ENCODE peak calls at places on chromosomes 6 and 20, in nine cellular contexts. One of them, this sample, is unnamed.

GRCh38 chr6:2020909-2021308 is 224.5 kb downstream of the GMDS start:
- DNase-seq in heart left ventricle: no peak
- DNase-seq in nephron progenitor cell: no peak
- DNase-seq in RCC 7860: no peak
- DNase-seq in T-helper 2 cell: no peak
- DNase-seq in SK-N-DZ: no peak
- DNase-seq in fibroblast of the aortic adventitia: peak
- DNase-seq in psoas muscle: no peak
- DNase-seq in T-helper 17 cell: no peak
- DNase-seq in this sample: no peak

GRCh38 chr6:50706575-50706974 is 6.8 kb upstream of the TFAP2D start:
- DNase-seq in T-helper 2 cell: no peak
- DNase-seq in SK-N-DZ: no peak
- DNase-seq in heart left ventricle: no peak
- DNase-seq in psoas muscle: no peak
- DNase-seq in RCC 7860: no peak
- DNase-seq in nephron progenitor cell: no peak
- DNase-seq in T-helper 17 cell: no peak
- DNase-seq in fibroblast of the aortic adventitia: no peak
- DNase-seq in this sample: no peak

GRCh38 chr6:140494321-140495085 is 1120.1 kb upstream of the CITED2 start:
- DNase-seq in fibroblast of the aortic adventitia: no peak
- DNase-seq in T-helper 17 cell: no peak
- DNase-seq in SK-N-DZ: no peak
- DNase-seq in RCC 7860: no peak
- DNase-seq in T-helper 2 cell: no peak
- DNase-seq in nephron progenitor cell: no peak
- DNase-seq in psoas muscle: no peak
- DNase-seq in heart left ventricle: no peak
- DNase-seq in this sample: no peak

GRCh38 chr20:2619961-2620595 is 32.4 kb upstream of the NOP56 start:
- DNase-seq in SK-N-DZ: no peak
- DNase-seq in T-helper 17 cell: no peak
- DNase-seq in psoas muscle: no peak
- DNase-seq in RCC 7860: peak
- DNase-seq in fibroblast of the aortic adventitia: peak
- DNase-seq in nephron progenitor cell: no peak
- DNase-seq in heart left ventricle: no peak
- DNase-seq in T-helper 2 cell: no peak
- DNase-seq in this sample: no peak

GRCh38 chr6:118542184-118542952 is 5.7 kb upstream of the PLN start:
- DNase-seq in nephron progenitor cell: no peak
- DNase-seq in RCC 7860: no peak
- DNase-seq in T-helper 17 cell: no peak
- DNase-seq in fibroblast of the aortic adventitia: peak
- DNase-seq in psoas muscle: no peak
- DNase-seq in heart left ventricle: no peak
- DNase-seq in T-helper 2 cell: no peak
- DNase-seq in SK-N-DZ: no peak
- DNase-seq in this sample: no peak

GRCh38 chr6:132401941-132402275 is 633 bp upstream of the MOXD1 start:
- DNase-seq in heart left ventricle: no peak
- DNase-seq in nephron progenitor cell: no peak
- DNase-seq in T-helper 2 cell: no peak
- DNase-seq in fibroblast of the aortic adventitia: no peak
- DNase-seq in SK-N-DZ: no peak
- DNase-seq in psoas muscle: no peak
- DNase-seq in T-helper 17 cell: no peak
- DNase-seq in RCC 7860: no peak
- DNase-seq in this sample: no peak

GRCh38 chr6:47130086-47130485 is 88.0 kb upstream of the ADGRF1 start:
- DNase-seq in nephron progenitor cell: no peak
- DNase-seq in fibroblast of the aortic adventitia: no peak
- DNase-seq in RCC 7860: no peak
- DNase-seq in T-helper 2 cell: no peak
- DNase-seq in SK-N-DZ: no peak
- DNase-seq in psoas muscle: no peak
- DNase-seq in T-helper 17 cell: no peak
- DNase-seq in heart left ventricle: no peak
- DNase-seq in this sample: no peak

GRCh38 chr6:71902261-71902660 is 15.9 kb downstream of the RIMS1 start:
- DNase-seq in RCC 7860: no peak
- DNase-seq in T-helper 2 cell: no peak
- DNase-seq in nephron progenitor cell: no peak
- DNase-seq in fibroblast of the aortic adventitia: no peak
- DNase-seq in heart left ventricle: no peak
- DNase-seq in T-helper 17 cell: no peak
- DNase-seq in psoas muscle: no peak
- DNase-seq in SK-N-DZ: no peak
- DNase-seq in this sample: no peak

GRCh38 chr6:14665827-14666724 is 548.5 kb downstream of the CD83 start:
- DNase-seq in fibroblast of the aortic adventitia: peak
- DNase-seq in T-helper 17 cell: no peak
- DNase-seq in psoas muscle: peak
- DNase-seq in nephron progenitor cell: no peak
- DNase-seq in heart left ventricle: no peak
- DNase-seq in T-helper 2 cell: peak
- DNase-seq in RCC 7860: peak
- DNase-seq in SK-N-DZ: no peak
- DNase-seq in this sample: no peak

GRCh38 chr6:52423971-52424381 is 3.8 kb downstream of the EFHC1 start:
- DNase-seq in nephron progenitor cell: no peak
- DNase-seq in T-helper 2 cell: no peak
- DNase-seq in psoas muscle: peak
- DNase-seq in T-helper 17 cell: no peak
- DNase-seq in SK-N-DZ: no peak
- DNase-seq in fibroblast of the aortic adventitia: peak
- DNase-seq in RCC 7860: peak
- DNase-seq in heart left ventricle: peak
- DNase-seq in this sample: no peak

GRCh38 chr6:354631-355280 is 36.8 kb upstream of the IRF4 start:
- DNase-seq in nephron progenitor cell: no peak
- DNase-seq in psoas muscle: no peak
- DNase-seq in T-helper 17 cell: no peak
- DNase-seq in heart left ventricle: no peak
- DNase-seq in fibroblast of the aortic adventitia: no peak
- DNase-seq in T-helper 2 cell: no peak
- DNase-seq in SK-N-DZ: no peak
- DNase-seq in RCC 7860: no peak
- DNase-seq in this sample: no peak

GRCh38 chr6:29850011-29850553 is 22.5 kb downstream of the HLA-G start:
- DNase-seq in RCC 7860: no peak
- DNase-seq in T-helper 17 cell: no peak
- DNase-seq in nephron progenitor cell: no peak
- DNase-seq in T-helper 2 cell: no peak
- DNase-seq in heart left ventricle: no peak
- DNase-seq in SK-N-DZ: no peak
- DNase-seq in psoas muscle: peak
- DNase-seq in fibroblast of the aortic adventitia: peak
- DNase-seq in this sample: no peak

GRCh38 chr6:1310628-1311399 is 1.1 kb upstream of the FOXQ1 start:
- DNase-seq in heart left ventricle: no peak
- DNase-seq in SK-N-DZ: no peak
- DNase-seq in fibroblast of the aortic adventitia: no peak
- DNase-seq in nephron progenitor cell: peak
- DNase-seq in RCC 7860: no peak
- DNase-seq in T-helper 2 cell: no peak
- DNase-seq in psoas muscle: no peak
- DNase-seq in T-helper 17 cell: no peak
- DNase-seq in this sample: no peak

GRCh38 chr6:3026811-3027626 is 27.3 kb downstream of the NQO2 start:
- DNase-seq in T-helper 2 cell: no peak
- DNase-seq in T-helper 17 cell: peak
- DNase-seq in psoas muscle: no peak
- DNase-seq in fibroblast of the aortic adventitia: peak
- DNase-seq in nephron progenitor cell: no peak
- DNase-seq in RCC 7860: no peak
- DNase-seq in heart left ventricle: no peak
- DNase-seq in SK-N-DZ: no peak
- DNase-seq in this sample: no peak

GRCh38 chr6:42359021-42359420 is 92.7 kb downstream of the TRERF1 start:
- DNase-seq in nephron progenitor cell: no peak
- DNase-seq in T-helper 2 cell: no peak
- DNase-seq in heart left ventricle: no peak
- DNase-seq in T-helper 17 cell: no peak
- DNase-seq in RCC 7860: no peak
- DNase-seq in fibroblast of the aortic adventitia: no peak
- DNase-seq in SK-N-DZ: no peak
- DNase-seq in psoas muscle: no peak
- DNase-seq in this sample: no peak

GRCh38 chr20:57998276-57998675 is 230.2 kb downstream of the ANKRD60 start:
- DNase-seq in RCC 7860: no peak
- DNase-seq in psoas muscle: no peak
- DNase-seq in fibroblast of the aortic adventitia: no peak
- DNase-seq in heart left ventricle: no peak
- DNase-seq in nephron progenitor cell: no peak
- DNase-seq in SK-N-DZ: no peak
- DNase-seq in T-helper 2 cell: no peak
- DNase-seq in T-helper 17 cell: no peak
- DNase-seq in this sample: no peak

GRCh38 chr6:45991189-45991588 is 24.5 kb downstream of the CLIC5 start:
- DNase-seq in T-helper 17 cell: no peak
- DNase-seq in nephron progenitor cell: no peak
- DNase-seq in SK-N-DZ: no peak
- DNase-seq in RCC 7860: no peak
- DNase-seq in fibroblast of the aortic adventitia: no peak
- DNase-seq in psoas muscle: no peak
- DNase-seq in heart left ventricle: no peak
- DNase-seq in T-helper 2 cell: no peak
- DNase-seq in this sample: no peak

GRCh38 chr6:282177-282866 is 10.0 kb upstream of the DUSP22 start:
- DNase-seq in heart left ventricle: no peak
- DNase-seq in fibroblast of the aortic adventitia: no peak
- DNase-seq in T-helper 2 cell: no peak
- DNase-seq in T-helper 17 cell: no peak
- DNase-seq in RCC 7860: no peak
- DNase-seq in nephron progenitor cell: no peak
- DNase-seq in SK-N-DZ: no peak
- DNase-seq in psoas muscle: no peak
- DNase-seq in this sample: no peak

GRCh38 chr6:104682722-104683643 is 176.7 kb downstream of the HACE1 start:
- DNase-seq in psoas muscle: peak
- DNase-seq in SK-N-DZ: peak
- DNase-seq in heart left ventricle: peak
- DNase-seq in RCC 7860: peak
- DNase-seq in fibroblast of the aortic adventitia: peak
- DNase-seq in T-helper 2 cell: peak
- DNase-seq in T-helper 17 cell: peak
- DNase-seq in nephron progenitor cell: peak
- DNase-seq in this sample: peak

GRCh38 chr20:1434571-1435336 is 31.9 kb downstream of the NSFL1C start:
- DNase-seq in RCC 7860: peak
- DNase-seq in psoas muscle: no peak
- DNase-seq in fibroblast of the aortic adventitia: peak
- DNase-seq in T-helper 2 cell: peak
- DNase-seq in nephron progenitor cell: no peak
- DNase-seq in SK-N-DZ: no peak
- DNase-seq in T-helper 17 cell: no peak
- DNase-seq in heart left ventricle: peak
- DNase-seq in this sample: peak

GRCh38 chr6:11634110-11634509 is 96.6 kb downstream of the TMEM170B start:
- DNase-seq in T-helper 2 cell: no peak
- DNase-seq in SK-N-DZ: no peak
- DNase-seq in fibroblast of the aortic adventitia: no peak
- DNase-seq in psoas muscle: no peak
- DNase-seq in T-helper 17 cell: no peak
- DNase-seq in heart left ventricle: no peak
- DNase-seq in nephron progenitor cell: no peak
- DNase-seq in RCC 7860: no peak
- DNase-seq in this sample: no peak

GRCh38 chr20:17287503-17287902 is 60.7 kb downstream of the PCSK2 start:
- DNase-seq in SK-N-DZ: no peak
- DNase-seq in T-helper 2 cell: no peak
- DNase-seq in heart left ventricle: no peak
- DNase-seq in T-helper 17 cell: no peak
- DNase-seq in fibroblast of the aortic adventitia: no peak
- DNase-seq in nephron progenitor cell: peak
- DNase-seq in psoas muscle: no peak
- DNase-seq in RCC 7860: no peak
- DNase-seq in this sample: no peak

GRCh38 chr6:4280721-4281120 is 145.3 kb upstream of the ECI2 start:
- DNase-seq in RCC 7860: peak
- DNase-seq in fibroblast of the aortic adventitia: peak
- DNase-seq in SK-N-DZ: no peak
- DNase-seq in nephron progenitor cell: no peak
- DNase-seq in T-helper 2 cell: no peak
- DNase-seq in heart left ventricle: no peak
- DNase-seq in psoas muscle: no peak
- DNase-seq in T-helper 17 cell: no peak
- DNase-seq in this sample: no peak

GRCh38 chr6:13289789-13290318 is 38.5 kb downstream of the TBC1D7 start:
- DNase-seq in T-helper 17 cell: no peak
- DNase-seq in T-helper 2 cell: no peak
- DNase-seq in heart left ventricle: no peak
- DNase-seq in RCC 7860: no peak
- DNase-seq in nephron progenitor cell: no peak
- DNase-seq in fibroblast of the aortic adventitia: peak
- DNase-seq in SK-N-DZ: no peak
- DNase-seq in psoas muscle: no peak
- DNase-seq in this sample: no peak

GRCh38 chr6:3361312-3362037 is 95.4 kb downstream of the SLC22A23 start:
- DNase-seq in RCC 7860: no peak
- DNase-seq in T-helper 2 cell: no peak
- DNase-seq in fibroblast of the aortic adventitia: no peak
- DNase-seq in psoas muscle: no peak
- DNase-seq in heart left ventricle: no peak
- DNase-seq in nephron progenitor cell: no peak
- DNase-seq in SK-N-DZ: no peak
- DNase-seq in T-helper 17 cell: no peak
- DNase-seq in this sample: no peak

GRCh38 chr6:41231246-41231645 is 3.1 kb downstream of the TREML4 start:
- DNase-seq in heart left ventricle: no peak
- DNase-seq in psoas muscle: no peak
- DNase-seq in T-helper 2 cell: no peak
- DNase-seq in fibroblast of the aortic adventitia: no peak
- DNase-seq in T-helper 17 cell: no peak
- DNase-seq in RCC 7860: no peak
- DNase-seq in nephron progenitor cell: no peak
- DNase-seq in SK-N-DZ: no peak
- DNase-seq in this sample: no peak

GRCh38 chr6:39411465-39411864 is 89.0 kb upstream of the KCNK16 start:
- DNase-seq in fibroblast of the aortic adventitia: peak
- DNase-seq in T-helper 17 cell: no peak
- DNase-seq in psoas muscle: no peak
- DNase-seq in RCC 7860: peak
- DNase-seq in nephron progenitor cell: no peak
- DNase-seq in T-helper 2 cell: no peak
- DNase-seq in SK-N-DZ: no peak
- DNase-seq in heart left ventricle: no peak
- DNase-seq in this sample: no peak

GRCh38 chr6:136365781-136366354 is 76.2 kb upstream of the BCLAF1 start:
- DNase-seq in heart left ventricle: peak
- DNase-seq in T-helper 2 cell: no peak
- DNase-seq in T-helper 17 cell: no peak
- DNase-seq in fibroblast of the aortic adventitia: no peak
- DNase-seq in psoas muscle: peak
- DNase-seq in nephron progenitor cell: no peak
- DNase-seq in RCC 7860: no peak
- DNase-seq in SK-N-DZ: no peak
- DNase-seq in this sample: no peak

GRCh38 chr20:21100590-21101452 is 5.3 kb downstream of the LINC00237 start:
- DNase-seq in T-helper 17 cell: no peak
- DNase-seq in nephron progenitor cell: peak
- DNase-seq in T-helper 2 cell: no peak
- DNase-seq in RCC 7860: no peak
- DNase-seq in fibroblast of the aortic adventitia: peak
- DNase-seq in psoas muscle: no peak
- DNase-seq in heart left ventricle: peak
- DNase-seq in SK-N-DZ: no peak
- DNase-seq in this sample: no peak

GRCh38 chr20:16437387-16437990 is 135.8 kb downstream of the KIF16B start:
- DNase-seq in nephron progenitor cell: no peak
- DNase-seq in heart left ventricle: no peak
- DNase-seq in RCC 7860: no peak
- DNase-seq in psoas muscle: no peak
- DNase-seq in T-helper 17 cell: no peak
- DNase-seq in fibroblast of the aortic adventitia: no peak
- DNase-seq in T-helper 2 cell: no peak
- DNase-seq in SK-N-DZ: no peak
- DNase-seq in this sample: no peak

GRCh38 chr6:33237731-33238130 is 29.4 kb downstream of the RING1 start:
- DNase-seq in fibroblast of the aortic adventitia: no peak
- DNase-seq in psoas muscle: no peak
- DNase-seq in T-helper 17 cell: no peak
- DNase-seq in heart left ventricle: no peak
- DNase-seq in T-helper 2 cell: no peak
- DNase-seq in SK-N-DZ: no peak
- DNase-seq in nephron progenitor cell: no peak
- DNase-seq in RCC 7860: no peak
- DNase-seq in this sample: no peak